ENCODE peak calls at places on chromosome 15, in five cellular contexts. Q is T-helper 9 cell; U is NCI-H345; P is HT-29; M is stimulated activated naive B cell treated with anti-CD40 and anti-IgM and Interleukin-4, amounts not matched to agents 10 μg/mL and 1 μg/mL and 100 μg/mL, for 72 hours. T is an unnamed sample.

GRCh38 chr15:40247406-40247971 is 8.6 kb downstream of the PAK6 start:
- DNase-seq in Q (no peak), U (no peak), P (no peak), M (no peak), T (no peak)

GRCh38 chr15:92619380-92620101 is 36.0 kb downstream of the FAM174B start:
- DNase-seq in Q (no peak), U (no peak), P (no peak), M (no peak), T (peak; percentile 62)

GRCh38 chr15:55900019-55900418 is 93.4 kb downstream of the NEDD4 start:
- DNase-seq in Q (no peak), U (no peak), P (no peak), M (no peak), T (no peak)

GRCh38 chr15:57640935-57641682 is 49.4 kb downstream of the MYZAP start:
- DNase-seq in Q (no peak), U (no peak), P (peak; percentile 76), M (no peak), T (peak; percentile 15)

GRCh38 chr15:77402740-77403379 is 17.0 kb downstream of the PEAK1 start:
- DNase-seq in Q (no peak), U (no peak), P (no peak), M (no peak), T (peak; percentile 47)

GRCh38 chr15:64906402-64906801 is 5.3 kb upstream of the ANKDD1A start:
- DNase-seq in Q (no peak), U (no peak), P (no peak), M (no peak), T (no peak)

GRCh38 chr15:60760646-60761504 is 281.9 kb upstream of the ICE2 start:
- DNase-seq in Q (no peak), U (no peak), P (no peak), M (no peak), T (no peak)

GRCh38 chr15:42275780-42276395 is 2.7 kb upstream of the TMEM87A start:
- DNase-seq in Q (no peak), U (no peak), P (peak; percentile 14), M (no peak), T (no peak)

GRCh38 chr15:62390793-62391543 is 225.9 kb upstream of the C2CD4B start:
- DNase-seq in Q (no peak), U (no peak), P (peak; percentile 59), M (peak; percentile 2), T (peak; percentile 53)

GRCh38 chr15:85133709-85134108 is 152.1 kb downstream of the PDE8A start:
- DNase-seq in Q (no peak), U (no peak), P (no peak), M (no peak), T (no peak)

T was measured in MG63.